ENCODE peak calls at places on chromosomes 16 and 17, in seven cellular contexts. One of them, this sample, is unnamed.

GRCh38 chr17:7259555-7259889 is 2.8 kb downstream of the CLDN7 start:
- DNase-seq in lower lobe of right lung: no peak
- DNase-seq in ovary: no peak
- DNase-seq in left lung: no peak
- DNase-seq in PC-9: no peak
- DNase-seq in CD4-positive, alpha-beta T cell: no peak
- DNase-seq in cardiac muscle cell: no peak
- DNase-seq in this sample: no peak

GRCh38 chr17:66423436-66423922 is 121.1 kb downstream of the PRKCA start:
- DNase-seq in lower lobe of right lung: no peak
- DNase-seq in ovary: no peak
- DNase-seq in left lung: no peak
- DNase-seq in PC-9: no peak
- DNase-seq in CD4-positive, alpha-beta T cell: no peak
- DNase-seq in cardiac muscle cell: no peak
- DNase-seq in this sample: no peak

GRCh38 chr16:28596840-28597691 is at the start of gene SULT1A2:
- DNase-seq in lower lobe of right lung: peak
- DNase-seq in ovary: no peak
- DNase-seq in left lung: peak
- DNase-seq in PC-9: peak
- DNase-seq in CD4-positive, alpha-beta T cell: no peak
- DNase-seq in cardiac muscle cell: peak
- DNase-seq in this sample: no peak

GRCh38 chr17:80596760-80597608 is 52.3 kb downstream of the RPTOR start:
- DNase-seq in lower lobe of right lung: no peak
- DNase-seq in ovary: no peak
- DNase-seq in left lung: no peak
- DNase-seq in PC-9: no peak
- DNase-seq in CD4-positive, alpha-beta T cell: no peak
- DNase-seq in cardiac muscle cell: no peak
- DNase-seq in this sample: no peak

GRCh38 chr16:13909872-13910303 is 10.1 kb upstream of the ERCC4 start:
- DNase-seq in lower lobe of right lung: no peak
- DNase-seq in ovary: peak
- DNase-seq in left lung: no peak
- DNase-seq in PC-9: peak
- DNase-seq in CD4-positive, alpha-beta T cell: no peak
- DNase-seq in cardiac muscle cell: peak
- DNase-seq in this sample: no peak

GRCh38 chr16:78235168-78235800 is 135.8 kb downstream of the WWOX start:
- DNase-seq in lower lobe of right lung: peak
- DNase-seq in ovary: peak
- DNase-seq in left lung: no peak
- DNase-seq in PC-9: peak
- DNase-seq in CD4-positive, alpha-beta T cell: peak
- DNase-seq in cardiac muscle cell: peak
- DNase-seq in this sample: peak

GRCh38 chr17:48259710-48260291 is 152.2 kb downstream of the SNX11 start:
- DNase-seq in lower lobe of right lung: no peak
- DNase-seq in ovary: no peak
- DNase-seq in left lung: no peak
- DNase-seq in PC-9: peak
- DNase-seq in CD4-positive, alpha-beta T cell: no peak
- DNase-seq in cardiac muscle cell: peak
- DNase-seq in this sample: no peak

GRCh38 chr17:9346296-9346926 is 229.2 kb downstream of the STX8 start:
- DNase-seq in lower lobe of right lung: no peak
- DNase-seq in ovary: no peak
- DNase-seq in left lung: no peak
- DNase-seq in PC-9: no peak
- DNase-seq in CD4-positive, alpha-beta T cell: no peak
- DNase-seq in cardiac muscle cell: peak
- DNase-seq in this sample: no peak

GRCh38 chr17:60817187-60817586 is 139.5 kb downstream of the BCAS3 start:
- DNase-seq in lower lobe of right lung: no peak
- DNase-seq in ovary: no peak
- DNase-seq in left lung: no peak
- DNase-seq in PC-9: peak
- DNase-seq in CD4-positive, alpha-beta T cell: no peak
- DNase-seq in cardiac muscle cell: peak
- DNase-seq in this sample: no peak

GRCh38 chr17:42555122-42555622 is 2.4 kb downstream of the HSD17B1 start:
- DNase-seq in lower lobe of right lung: no peak
- DNase-seq in ovary: no peak
- DNase-seq in left lung: no peak
- DNase-seq in PC-9: no peak
- DNase-seq in CD4-positive, alpha-beta T cell: no peak
- DNase-seq in cardiac muscle cell: no peak
- DNase-seq in this sample: no peak

GRCh38 chr17:21295036-21295952 is 10.8 kb downstream of the MAP2K3 start:
- DNase-seq in lower lobe of right lung: no peak
- DNase-seq in ovary: no peak
- DNase-seq in left lung: no peak
- DNase-seq in PC-9: no peak
- DNase-seq in CD4-positive, alpha-beta T cell: no peak
- DNase-seq in cardiac muscle cell: peak
- DNase-seq in this sample: no peak

GRCh38 chr16:25140459-25140858 is 28.9 kb downstream of the LCMT1 start:
- DNase-seq in lower lobe of right lung: no peak
- DNase-seq in ovary: no peak
- DNase-seq in left lung: no peak
- DNase-seq in PC-9: no peak
- DNase-seq in CD4-positive, alpha-beta T cell: no peak
- DNase-seq in cardiac muscle cell: no peak
- DNase-seq in this sample: no peak

GRCh38 chr16:48231675-48232214 is 12.4 kb upstream of the LONP2 start:
- DNase-seq in lower lobe of right lung: no peak
- DNase-seq in ovary: no peak
- DNase-seq in left lung: no peak
- DNase-seq in PC-9: no peak
- DNase-seq in CD4-positive, alpha-beta T cell: no peak
- DNase-seq in cardiac muscle cell: peak
- DNase-seq in this sample: no peak

GRCh38 chr17:3977387-3977786 is 13.2 kb upstream of the ATP2A3 start:
- DNase-seq in lower lobe of right lung: peak
- DNase-seq in ovary: no peak
- DNase-seq in left lung: no peak
- DNase-seq in PC-9: no peak
- DNase-seq in CD4-positive, alpha-beta T cell: no peak
- DNase-seq in cardiac muscle cell: no peak
- DNase-seq in this sample: no peak
- H3K27ac ChIP-seq in lower lobe of right lung: peak
- H3K27ac ChIP-seq in ovary: no peak
- H3K27ac ChIP-seq in left lung: peak
- H3K27ac ChIP-seq in PC-9: no peak
- H3K27ac ChIP-seq in CD4-positive, alpha-beta T cell: no peak
- H3K27ac ChIP-seq in cardiac muscle cell: no peak
- H3K27ac ChIP-seq in this sample: no peak

GRCh38 chr16:68370921-68371651 is 60.3 kb downstream of the PRMT7 start:
- DNase-seq in lower lobe of right lung: peak
- DNase-seq in ovary: no peak
- DNase-seq in left lung: no peak
- DNase-seq in PC-9: no peak
- DNase-seq in CD4-positive, alpha-beta T cell: peak
- DNase-seq in cardiac muscle cell: no peak
- DNase-seq in this sample: no peak

GRCh38 chr16:68370221-68370920 is 59.6 kb downstream of the PRMT7 start:
- DNase-seq in lower lobe of right lung: peak
- DNase-seq in ovary: no peak
- DNase-seq in left lung: no peak
- DNase-seq in PC-9: no peak
- DNase-seq in CD4-positive, alpha-beta T cell: no peak
- DNase-seq in cardiac muscle cell: no peak
- DNase-seq in this sample: no peak

GRCh38 chr16:68368602-68368944 is 57.8 kb downstream of the PRMT7 start:
- DNase-seq in lower lobe of right lung: no peak
- DNase-seq in ovary: no peak
- DNase-seq in left lung: no peak
- DNase-seq in PC-9: no peak
- DNase-seq in CD4-positive, alpha-beta T cell: no peak
- DNase-seq in cardiac muscle cell: no peak
- DNase-seq in this sample: no peak

GRCh38 chr16:68369168-68369567 is 58.3 kb downstream of the PRMT7 start:
- DNase-seq in lower lobe of right lung: peak
- DNase-seq in ovary: no peak
- DNase-seq in left lung: no peak
- DNase-seq in PC-9: no peak
- DNase-seq in CD4-positive, alpha-beta T cell: no peak
- DNase-seq in cardiac muscle cell: no peak
- DNase-seq in this sample: no peak

DNA sequence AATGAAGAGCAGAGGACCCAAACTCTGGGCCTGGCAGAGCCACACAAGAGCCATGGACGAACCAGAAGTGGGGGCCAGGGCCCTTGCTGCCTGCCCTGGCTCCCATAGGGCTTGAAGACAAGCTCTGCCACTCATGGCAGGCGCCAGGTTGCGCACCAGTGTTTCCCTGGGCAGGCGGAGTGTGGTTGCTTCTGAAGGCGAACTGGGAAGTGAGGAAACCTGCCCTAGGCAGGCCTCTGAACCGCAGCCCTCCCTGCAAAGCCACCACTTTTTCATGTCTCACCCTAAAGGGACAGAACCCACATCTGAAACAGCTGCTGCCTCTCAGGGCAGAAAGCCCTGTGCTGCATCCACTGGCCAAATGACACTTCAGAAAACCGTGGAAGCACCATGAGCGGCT is 58.9 kb downstream of the PRMT7 start:
- DNase-seq in lower lobe of right lung: peak
- DNase-seq in ovary: no peak
- DNase-seq in left lung: no peak
- DNase-seq in PC-9: no peak
- DNase-seq in CD4-positive, alpha-beta T cell: no peak
- DNase-seq in cardiac muscle cell: no peak
- DNase-seq in this sample: no peak
- H3K27ac ChIP-seq in lower lobe of right lung: no peak
- H3K27ac ChIP-seq in ovary: no peak
- H3K27ac ChIP-seq in left lung: no peak
- H3K27ac ChIP-seq in PC-9: no peak
- H3K27ac ChIP-seq in CD4-positive, alpha-beta T cell: no peak
- H3K27ac ChIP-seq in cardiac muscle cell: no peak
- H3K27ac ChIP-seq in this sample: no peak

GRCh38 chr17:63699638-63700527 is at the start of gene LIMD2:
- DNase-seq in lower lobe of right lung: peak
- DNase-seq in ovary: peak
- DNase-seq in left lung: peak
- DNase-seq in PC-9: no peak
- DNase-seq in CD4-positive, alpha-beta T cell: peak
- DNase-seq in cardiac muscle cell: peak
- DNase-seq in this sample: no peak
- H3K27ac ChIP-seq in lower lobe of right lung: peak
- H3K27ac ChIP-seq in ovary: peak
- H3K27ac ChIP-seq in left lung: peak
- H3K27ac ChIP-seq in PC-9: no peak
- H3K27ac ChIP-seq in CD4-positive, alpha-beta T cell: peak
- H3K27ac ChIP-seq in cardiac muscle cell: peak
- H3K27ac ChIP-seq in this sample: peak

GRCh38 chr16:15521758-15522509 is 87.5 kb downstream of the BMERB1 start:
- DNase-seq in lower lobe of right lung: no peak
- DNase-seq in ovary: peak
- DNase-seq in left lung: no peak
- DNase-seq in PC-9: no peak
- DNase-seq in CD4-positive, alpha-beta T cell: no peak
- DNase-seq in cardiac muscle cell: peak
- DNase-seq in this sample: no peak

GRCh38 chr16:15524966-15525365 is 90.6 kb downstream of the BMERB1 start:
- DNase-seq in lower lobe of right lung: no peak
- DNase-seq in ovary: no peak
- DNase-seq in left lung: no peak
- DNase-seq in PC-9: no peak
- DNase-seq in CD4-positive, alpha-beta T cell: no peak
- DNase-seq in cardiac muscle cell: no peak
- DNase-seq in this sample: no peak

GRCh38 chr16:15521390-15521757 is 87.0 kb downstream of the BMERB1 start:
- DNase-seq in lower lobe of right lung: no peak
- DNase-seq in ovary: no peak
- DNase-seq in left lung: no peak
- DNase-seq in PC-9: no peak
- DNase-seq in CD4-positive, alpha-beta T cell: no peak
- DNase-seq in cardiac muscle cell: no peak
- DNase-seq in this sample: no peak

GRCh38 chr16:15523939-15524338 is 89.6 kb downstream of the BMERB1 start:
- DNase-seq in lower lobe of right lung: no peak
- DNase-seq in ovary: no peak
- DNase-seq in left lung: no peak
- DNase-seq in PC-9: no peak
- DNase-seq in CD4-positive, alpha-beta T cell: no peak
- DNase-seq in cardiac muscle cell: no peak
- DNase-seq in this sample: no peak

DNA sequence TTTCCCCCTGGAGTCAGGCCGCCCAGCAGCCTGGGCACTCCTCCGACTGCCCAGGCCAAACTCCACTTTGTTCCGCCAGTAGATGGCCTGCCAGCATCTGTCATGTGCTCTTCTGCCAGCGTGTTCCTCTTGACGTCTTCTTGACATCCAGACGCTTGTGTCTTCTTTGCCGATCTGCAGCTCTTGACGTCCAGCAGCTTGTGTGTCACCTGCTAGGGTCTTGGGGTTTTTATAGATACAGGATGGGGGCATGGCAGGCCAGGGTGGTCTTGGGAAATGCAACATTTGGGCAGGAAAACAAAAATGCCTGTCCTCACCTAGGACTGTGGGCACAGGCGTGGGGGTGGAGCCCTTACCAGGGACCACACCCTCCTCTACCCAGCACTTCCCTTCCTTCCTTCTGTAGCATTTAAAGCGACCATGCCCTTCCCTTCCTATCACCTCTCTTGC is 88.7 kb downstream of the BMERB1 start:
- DNase-seq in lower lobe of right lung: peak
- DNase-seq in ovary: no peak
- DNase-seq in left lung: peak
- DNase-seq in PC-9: no peak
- DNase-seq in CD4-positive, alpha-beta T cell: no peak
- DNase-seq in cardiac muscle cell: no peak
- DNase-seq in this sample: peak
- H3K27ac ChIP-seq in lower lobe of right lung: no peak
- H3K27ac ChIP-seq in ovary: no peak
- H3K27ac ChIP-seq in left lung: no peak
- H3K27ac ChIP-seq in PC-9: no peak
- H3K27ac ChIP-seq in CD4-positive, alpha-beta T cell: no peak
- H3K27ac ChIP-seq in cardiac muscle cell: no peak
- H3K27ac ChIP-seq in this sample: peak

DNA sequence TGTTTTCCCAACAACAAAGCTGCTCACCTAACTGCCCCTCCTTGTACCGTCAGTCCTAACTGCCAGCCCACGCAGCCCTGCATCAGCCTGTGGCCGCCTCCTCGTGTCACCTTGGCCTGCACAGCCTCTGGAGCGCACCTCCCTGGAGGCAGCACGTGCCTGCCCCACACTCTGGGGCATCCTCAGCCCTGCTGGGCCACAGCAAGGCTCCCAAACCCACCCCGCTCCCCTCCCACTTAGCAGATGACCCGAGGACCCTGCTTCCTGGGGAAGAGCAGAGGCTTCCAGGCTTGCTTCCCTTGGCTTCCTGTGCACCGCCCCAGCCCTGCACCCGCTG is 114.8 kb downstream of the MGAT5B start:
- DNase-seq in lower lobe of right lung: peak
- DNase-seq in ovary: no peak
- DNase-seq in left lung: no peak
- DNase-seq in PC-9: no peak
- DNase-seq in CD4-positive, alpha-beta T cell: no peak
- DNase-seq in cardiac muscle cell: no peak
- DNase-seq in this sample: no peak
- H3K27ac ChIP-seq in lower lobe of right lung: no peak
- H3K27ac ChIP-seq in ovary: no peak
- H3K27ac ChIP-seq in left lung: no peak
- H3K27ac ChIP-seq in PC-9: no peak
- H3K27ac ChIP-seq in CD4-positive, alpha-beta T cell: no peak
- H3K27ac ChIP-seq in cardiac muscle cell: no peak
- H3K27ac ChIP-seq in this sample: no peak